ENCODE peak calls at places on chromosome 9, in seven cellular contexts. One of them, this sample, is unnamed. For H3K27me3, the result is how much of the 10 kb centered on the place peaks cover.

GRCh38 chr9:99778308-99778707 is 43.4 kb upstream of the NR4A3 start:
- DNase-seq in Peyer's patch: no peak
- DNase-seq in dorsolateral prefrontal cortex: no peak
- DNase-seq in bronchial epithelial cell: peak
- DNase-seq in hepatocyte: peak
- DNase-seq in psoas muscle: no peak
- DNase-seq in IMR-90: peak
- DNase-seq in this sample: no peak

GRCh38 chr9:34513567-34514214 is 9.1 kb downstream of the ENHO start:
- DNase-seq in hepatocyte: peak
- DNase-seq in bronchial epithelial cell: no peak
- DNase-seq in Peyer's patch: no peak
- DNase-seq in IMR-90: no peak
- DNase-seq in psoas muscle: no peak
- DNase-seq in dorsolateral prefrontal cortex: no peak
- DNase-seq in this sample: no peak

GRCh38 chr9:96691326-96691725 is 36.2 kb upstream of the PRXL2C start:
- DNase-seq in hepatocyte: no peak
- DNase-seq in dorsolateral prefrontal cortex: no peak
- DNase-seq in bronchial epithelial cell: peak
- DNase-seq in IMR-90: no peak
- DNase-seq in psoas muscle: no peak
- DNase-seq in Peyer's patch: no peak
- DNase-seq in this sample: no peak

GRCh38 chr9:124180557-124180956 is 77.2 kb upstream of the NEK6 start:
- DNase-seq in dorsolateral prefrontal cortex: peak
- DNase-seq in IMR-90: peak
- DNase-seq in psoas muscle: peak
- DNase-seq in hepatocyte: peak
- DNase-seq in bronchial epithelial cell: no peak
- DNase-seq in Peyer's patch: no peak
- DNase-seq in this sample: no peak

GRCh38 chr9:97293207-97293721 is 14.2 kb upstream of the CCDC180 start:
- DNase-seq in dorsolateral prefrontal cortex: no peak
- DNase-seq in Peyer's patch: no peak
- DNase-seq in psoas muscle: peak
- DNase-seq in IMR-90: peak
- DNase-seq in hepatocyte: no peak
- DNase-seq in bronchial epithelial cell: no peak
- DNase-seq in this sample: no peak

GRCh38 chr9:114856210-114856941 is 50.5 kb upstream of the TNFSF15 start:
- DNase-seq in psoas muscle: peak
- DNase-seq in dorsolateral prefrontal cortex: no peak
- DNase-seq in Peyer's patch: no peak
- DNase-seq in bronchial epithelial cell: peak
- DNase-seq in IMR-90: peak
- DNase-seq in hepatocyte: no peak
- DNase-seq in this sample: no peak

GRCh38 chr9:5978523-5978922 is 36.9 kb downstream of the RANBP6 start:
- DNase-seq in psoas muscle: no peak
- DNase-seq in Peyer's patch: no peak
- DNase-seq in bronchial epithelial cell: no peak
- DNase-seq in IMR-90: no peak
- DNase-seq in hepatocyte: no peak
- DNase-seq in dorsolateral prefrontal cortex: no peak
- DNase-seq in this sample: no peak

GRCh38 chr9:135287627-135288026 is 192.0 kb upstream of the PPP1R26 start:
- DNase-seq in hepatocyte: no peak
- DNase-seq in bronchial epithelial cell: no peak
- DNase-seq in IMR-90: no peak
- DNase-seq in Peyer's patch: no peak
- DNase-seq in dorsolateral prefrontal cortex: no peak
- DNase-seq in psoas muscle: no peak
- DNase-seq in this sample: no peak

GRCh38 chr9:78940121-78940855 is 631.5 kb upstream of the TLE4 start:
- DNase-seq in IMR-90: no peak
- DNase-seq in psoas muscle: no peak
- DNase-seq in hepatocyte: no peak
- DNase-seq in Peyer's patch: no peak
- DNase-seq in bronchial epithelial cell: no peak
- DNase-seq in dorsolateral prefrontal cortex: no peak
- DNase-seq in this sample: no peak

GRCh38 chr9:98789765-98790600 is 6.4 kb downstream of the ANKS6 start:
- DNase-seq in dorsolateral prefrontal cortex: no peak
- DNase-seq in IMR-90: no peak
- DNase-seq in bronchial epithelial cell: no peak
- DNase-seq in Peyer's patch: no peak
- DNase-seq in psoas muscle: no peak
- DNase-seq in hepatocyte: no peak
- DNase-seq in this sample: no peak

GRCh38 chr9:131333771-131334567 is 44.4 kb downstream of the PLPP7 start:
- DNase-seq in IMR-90: no peak
- DNase-seq in psoas muscle: no peak
- DNase-seq in hepatocyte: no peak
- DNase-seq in bronchial epithelial cell: no peak
- DNase-seq in Peyer's patch: no peak
- DNase-seq in dorsolateral prefrontal cortex: no peak
- DNase-seq in this sample: no peak

GRCh38 chr9:82397534-82397933 is 409.0 kb downstream of the SPATA31D1 start:
- DNase-seq in hepatocyte: no peak
- DNase-seq in psoas muscle: no peak
- DNase-seq in bronchial epithelial cell: no peak
- DNase-seq in Peyer's patch: no peak
- DNase-seq in dorsolateral prefrontal cortex: no peak
- DNase-seq in IMR-90: no peak
- DNase-seq in this sample: no peak

GRCh38 chr9:74078647-74079046 is 418.5 kb upstream of the RORB start:
- DNase-seq in dorsolateral prefrontal cortex: no peak
- DNase-seq in psoas muscle: no peak
- DNase-seq in hepatocyte: no peak
- DNase-seq in IMR-90: no peak
- DNase-seq in Peyer's patch: no peak
- DNase-seq in bronchial epithelial cell: peak
- DNase-seq in this sample: no peak

GRCh38 chr9:38067892-38068615 is 973 bp downstream of the SHB start:
- DNase-seq in IMR-90: no peak
- DNase-seq in hepatocyte: peak
- DNase-seq in Peyer's patch: no peak
- DNase-seq in bronchial epithelial cell: no peak
- DNase-seq in psoas muscle: peak
- DNase-seq in dorsolateral prefrontal cortex: no peak
- DNase-seq in this sample: no peak

GRCh38 chr9:72597181-72597517 is 75.7 kb downstream of the TMC1 start:
- DNase-seq in psoas muscle: no peak
- DNase-seq in hepatocyte: no peak
- DNase-seq in IMR-90: no peak
- DNase-seq in dorsolateral prefrontal cortex: no peak
- DNase-seq in bronchial epithelial cell: no peak
- DNase-seq in Peyer's patch: no peak
- DNase-seq in this sample: no peak

GRCh38 chr9:95143591-95144561 is 173.6 kb downstream of the FANCC start:
- DNase-seq in Peyer's patch: peak
- DNase-seq in psoas muscle: peak
- DNase-seq in bronchial epithelial cell: no peak
- DNase-seq in IMR-90: peak
- DNase-seq in dorsolateral prefrontal cortex: no peak
- DNase-seq in hepatocyte: peak
- DNase-seq in this sample: peak

GRCh38 chr9:124770359-124771020 is 621 bp downstream of the NR6A1 start:
- DNase-seq in bronchial epithelial cell: no peak
- DNase-seq in IMR-90: no peak
- DNase-seq in dorsolateral prefrontal cortex: no peak
- DNase-seq in psoas muscle: peak
- DNase-seq in hepatocyte: peak
- DNase-seq in Peyer's patch: peak
- DNase-seq in this sample: no peak

DNA sequence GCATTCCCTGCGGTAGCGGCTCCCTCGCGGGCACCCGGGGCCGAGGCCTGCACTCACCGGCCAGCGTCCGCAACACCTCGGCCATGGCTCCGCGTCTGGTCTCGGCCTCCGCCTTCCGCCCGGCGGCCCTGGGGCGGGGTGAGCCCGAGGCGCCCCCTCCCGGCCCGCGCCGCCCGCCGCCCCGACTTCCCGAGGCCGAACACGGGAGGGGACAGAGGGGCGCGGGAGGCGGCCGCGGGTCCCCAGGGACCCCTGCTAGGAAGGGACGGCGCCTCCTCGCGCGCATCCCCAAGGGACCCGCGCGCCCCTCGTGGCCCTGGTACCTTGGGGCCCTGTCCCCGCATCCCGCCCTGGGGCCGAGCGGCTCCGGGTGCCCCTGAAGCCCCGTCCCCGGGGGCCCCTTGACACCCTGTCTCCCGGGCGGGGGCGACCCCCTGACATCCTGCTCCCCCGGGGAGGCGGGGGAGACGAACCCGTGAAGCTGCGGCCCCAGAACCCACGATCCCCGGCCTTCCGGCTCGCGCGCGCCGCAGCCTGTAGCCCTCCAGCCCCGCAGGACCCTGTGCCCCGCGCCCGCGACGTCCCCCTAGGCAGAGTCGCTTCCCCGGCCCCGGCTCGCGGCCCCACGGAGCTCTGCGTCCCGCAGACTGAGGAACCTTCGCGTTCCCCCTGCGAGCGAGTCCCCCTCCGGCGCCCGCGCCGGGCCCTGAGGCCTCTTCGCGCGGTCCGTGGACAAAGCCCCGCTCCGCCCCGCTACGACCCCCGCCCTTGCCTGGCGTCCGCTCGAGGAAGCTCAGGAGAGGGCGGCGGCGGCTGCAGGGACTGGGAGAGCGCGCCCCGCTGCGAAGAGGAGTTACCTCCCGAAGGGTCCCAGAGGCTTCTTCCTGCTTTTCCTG is at the start of gene ABO:
- DNase-seq in hepatocyte: peak
- DNase-seq in psoas muscle: no peak
- DNase-seq in Peyer's patch: peak
- DNase-seq in IMR-90: no peak
- DNase-seq in dorsolateral prefrontal cortex: no peak
- DNase-seq in bronchial epithelial cell: no peak
- DNase-seq in this sample: no peak
- H3K27me3 ChIP-seq in hepatocyte: under half
- H3K27me3 ChIP-seq in psoas muscle: half or more
- H3K27me3 ChIP-seq in Peyer's patch: under half
- H3K27me3 ChIP-seq in IMR-90: half or more
- H3K27me3 ChIP-seq in dorsolateral prefrontal cortex: under half
- H3K27me3 ChIP-seq in bronchial epithelial cell: under half
- H3K27me3 ChIP-seq in this sample: under half

GRCh38 chr9:77649109-77649812 is 1.1 kb upstream of the GNA14 start:
- DNase-seq in IMR-90: no peak
- DNase-seq in dorsolateral prefrontal cortex: no peak
- DNase-seq in Peyer's patch: no peak
- DNase-seq in hepatocyte: no peak
- DNase-seq in psoas muscle: no peak
- DNase-seq in bronchial epithelial cell: peak
- DNase-seq in this sample: no peak
- TF ChIP-seq CTCF in IMR-90: peak
- TF ChIP-seq CTCF in dorsolateral prefrontal cortex: peak
- TF ChIP-seq CTCF in Peyer's patch: no peak
- TF ChIP-seq CTCF in hepatocyte: peak
- TF ChIP-seq CTCF in psoas muscle: peak
- TF ChIP-seq CTCF in bronchial epithelial cell: peak
- TF ChIP-seq CTCF in this sample: no peak

DNA sequence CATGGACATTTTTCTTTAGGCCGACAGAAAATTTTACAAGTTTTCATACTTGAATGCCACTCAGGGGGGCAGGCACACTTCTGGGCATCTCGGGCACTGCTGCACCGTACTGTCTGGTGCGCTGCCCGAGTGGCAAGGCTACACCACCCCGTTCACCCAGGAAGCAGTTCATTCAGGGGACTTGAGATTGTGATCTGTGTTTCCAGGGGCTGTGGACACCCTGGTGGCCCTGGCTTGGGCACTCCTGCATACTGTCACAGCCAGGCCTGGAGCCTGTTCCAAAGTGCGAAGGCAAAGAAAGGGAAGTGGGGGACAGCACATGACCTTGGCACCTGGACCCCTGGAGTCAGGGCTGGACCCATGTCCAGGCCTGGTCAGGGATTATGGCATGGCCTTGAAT is 197.6 kb downstream of the PAX5 start:
- DNase-seq in IMR-90: no peak
- DNase-seq in dorsolateral prefrontal cortex: no peak
- DNase-seq in hepatocyte: no peak
- DNase-seq in bronchial epithelial cell: no peak
- DNase-seq in psoas muscle: no peak
- DNase-seq in Peyer's patch: no peak
- DNase-seq in this sample: no peak
- H3K27me3 ChIP-seq in IMR-90: under half
- H3K27me3 ChIP-seq in dorsolateral prefrontal cortex: under half
- H3K27me3 ChIP-seq in hepatocyte: under half
- H3K27me3 ChIP-seq in bronchial epithelial cell: under half
- H3K27me3 ChIP-seq in psoas muscle: under half
- H3K27me3 ChIP-seq in Peyer's patch: under half
- H3K27me3 ChIP-seq in this sample: under half

DNA sequence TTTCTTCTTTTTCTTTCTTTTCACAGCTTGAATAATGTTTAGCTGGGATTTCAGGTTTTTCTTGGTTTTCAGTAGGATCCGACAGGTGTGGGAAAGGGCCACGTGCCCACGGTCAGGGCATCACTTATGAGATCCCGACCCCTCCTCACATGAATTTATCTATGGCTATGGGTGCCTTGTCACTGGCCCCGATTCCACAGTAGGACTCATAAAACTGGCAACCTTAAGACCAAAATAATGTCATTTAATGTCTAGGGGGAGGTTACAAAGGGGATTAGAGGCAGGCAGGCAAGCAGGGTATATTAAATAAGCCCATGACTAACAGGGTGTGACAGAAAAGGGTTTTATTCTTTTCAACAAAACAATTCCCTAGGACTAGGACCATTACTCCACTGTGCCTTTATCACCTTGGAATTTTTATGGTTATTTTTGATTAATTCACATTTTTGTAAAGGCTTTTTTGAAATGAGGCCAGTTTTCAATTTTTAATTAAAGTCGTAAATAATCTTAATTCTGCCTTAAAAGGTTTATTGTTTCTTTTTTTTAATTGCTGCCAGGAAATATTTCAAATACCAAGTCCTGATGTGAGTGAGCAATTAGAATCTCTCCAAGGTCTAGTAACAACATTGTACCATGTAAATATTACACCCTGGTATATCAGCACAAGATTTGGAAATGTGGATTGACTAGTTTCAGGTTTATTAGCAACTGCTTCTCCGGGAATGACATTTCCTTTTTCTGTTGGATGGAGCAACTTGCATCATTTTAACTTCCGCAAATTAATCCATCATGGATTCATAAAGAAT is 370.3 kb downstream of the GLIS3 start:
- DNase-seq in dorsolateral prefrontal cortex: no peak
- DNase-seq in psoas muscle: no peak
- DNase-seq in bronchial epithelial cell: no peak
- DNase-seq in IMR-90: no peak
- DNase-seq in hepatocyte: no peak
- DNase-seq in Peyer's patch: no peak
- DNase-seq in this sample: no peak
- TF ChIP-seq CTCF in dorsolateral prefrontal cortex: no peak
- TF ChIP-seq CTCF in psoas muscle: no peak
- TF ChIP-seq CTCF in bronchial epithelial cell: no peak
- TF ChIP-seq CTCF in IMR-90: no peak
- TF ChIP-seq CTCF in hepatocyte: no peak
- TF ChIP-seq CTCF in Peyer's patch: no peak
- TF ChIP-seq CTCF in this sample: no peak

GRCh38 chr9:86940774-86941173 is 6.5 kb downstream of the GAS1 start:
- DNase-seq in IMR-90: no peak
- DNase-seq in dorsolateral prefrontal cortex: no peak
- DNase-seq in psoas muscle: no peak
- DNase-seq in hepatocyte: no peak
- DNase-seq in bronchial epithelial cell: no peak
- DNase-seq in Peyer's patch: no peak
- DNase-seq in this sample: peak
- H3K27me3 ChIP-seq in IMR-90: under half
- H3K27me3 ChIP-seq in dorsolateral prefrontal cortex: under half
- H3K27me3 ChIP-seq in psoas muscle: under half
- H3K27me3 ChIP-seq in hepatocyte: half or more
- H3K27me3 ChIP-seq in bronchial epithelial cell: under half
- H3K27me3 ChIP-seq in Peyer's patch: under half
- H3K27me3 ChIP-seq in this sample: under half

GRCh38 chr9:88781500-88782391 is 209.5 kb upstream of the S1PR3 start:
- DNase-seq in Peyer's patch: no peak
- DNase-seq in dorsolateral prefrontal cortex: no peak
- DNase-seq in hepatocyte: peak
- DNase-seq in IMR-90: peak
- DNase-seq in psoas muscle: no peak
- DNase-seq in bronchial epithelial cell: no peak
- DNase-seq in this sample: peak
- TF ChIP-seq CTCF in Peyer's patch: no peak
- TF ChIP-seq CTCF in dorsolateral prefrontal cortex: peak
- TF ChIP-seq CTCF in hepatocyte: peak
- TF ChIP-seq CTCF in IMR-90: peak
- TF ChIP-seq CTCF in psoas muscle: no peak
- TF ChIP-seq CTCF in bronchial epithelial cell: no peak
- TF ChIP-seq CTCF in this sample: no peak

This sample was measured in lung.